ENCODE peak calls at places on chromosome 19, in five cellular contexts. One of them, this sample, is unnamed.

GRCh38 chr19:39520541-39521204 is 5.7 kb downstream of the SELENOV start:
- DNase-seq in heart left ventricle: no peak
- DNase-seq in BJ: no peak
- DNase-seq in choroid plexus epithelial cell: no peak
- DNase-seq in AG10803: no peak
- DNase-seq in this sample: no peak

GRCh38 chr19:49361438-49362047 is 673 bp downstream of the TEAD2 start:
- DNase-seq in heart left ventricle: peak
- DNase-seq in BJ: peak
- DNase-seq in choroid plexus epithelial cell: peak
- DNase-seq in AG10803: peak
- DNase-seq in this sample: peak

GRCh38 chr19:35351441-35352176 is 3.9 kb downstream of the FFAR1 start:
- DNase-seq in heart left ventricle: peak
- DNase-seq in BJ: no peak
- DNase-seq in choroid plexus epithelial cell: no peak
- DNase-seq in AG10803: no peak
- DNase-seq in this sample: no peak

GRCh38 chr19:9078651-9079050 is 8.2 kb upstream of the OR1M1 start:
- DNase-seq in heart left ventricle: no peak
- DNase-seq in BJ: no peak
- DNase-seq in choroid plexus epithelial cell: no peak
- DNase-seq in AG10803: no peak
- DNase-seq in this sample: no peak

GRCh38 chr19:51783373-51783772 is 11.6 kb upstream of the FPR3 start:
- DNase-seq in heart left ventricle: no peak
- DNase-seq in BJ: no peak
- DNase-seq in choroid plexus epithelial cell: peak
- DNase-seq in AG10803: peak
- DNase-seq in this sample: no peak

GRCh38 chr19:8526345-8527062 is 12.5 kb upstream of the ZNF414 start:
- DNase-seq in heart left ventricle: peak
- DNase-seq in BJ: peak
- DNase-seq in choroid plexus epithelial cell: peak
- DNase-seq in AG10803: peak
- DNase-seq in this sample: no peak

GRCh38 chr19:37551123-37551993 is 43.2 kb downstream of the ZNF571 start:
- DNase-seq in heart left ventricle: peak
- DNase-seq in BJ: peak
- DNase-seq in choroid plexus epithelial cell: peak
- DNase-seq in AG10803: peak
- DNase-seq in this sample: no peak

GRCh38 chr19:51546650-51547396 is 15.4 kb upstream of the SIGLEC6 start:
- DNase-seq in heart left ventricle: no peak
- DNase-seq in BJ: no peak
- DNase-seq in choroid plexus epithelial cell: peak
- DNase-seq in AG10803: peak
- DNase-seq in this sample: peak

GRCh38 chr19:40177286-40178070 is 13.7 kb upstream of the MAP3K10 start:
- DNase-seq in heart left ventricle: no peak
- DNase-seq in BJ: no peak
- DNase-seq in choroid plexus epithelial cell: no peak
- DNase-seq in AG10803: no peak
- DNase-seq in this sample: no peak

GRCh38 chr19:28899703-28900102 is 313.2 kb downstream of the UQCRFS1 start:
- DNase-seq in heart left ventricle: no peak
- DNase-seq in BJ: no peak
- DNase-seq in choroid plexus epithelial cell: no peak
- DNase-seq in AG10803: no peak
- DNase-seq in this sample: no peak

GRCh38 chr19:28898279-28898678 is 314.7 kb downstream of the UQCRFS1 start:
- DNase-seq in heart left ventricle: no peak
- DNase-seq in BJ: peak
- DNase-seq in choroid plexus epithelial cell: no peak
- DNase-seq in AG10803: peak
- DNase-seq in this sample: no peak
- H3K4me3 ChIP-seq in heart left ventricle: no peak
- H3K4me3 ChIP-seq in BJ: no peak
- H3K4me3 ChIP-seq in choroid plexus epithelial cell: no peak
- H3K4me3 ChIP-seq in AG10803: no peak
- H3K4me3 ChIP-seq in this sample: no peak

DNA sequence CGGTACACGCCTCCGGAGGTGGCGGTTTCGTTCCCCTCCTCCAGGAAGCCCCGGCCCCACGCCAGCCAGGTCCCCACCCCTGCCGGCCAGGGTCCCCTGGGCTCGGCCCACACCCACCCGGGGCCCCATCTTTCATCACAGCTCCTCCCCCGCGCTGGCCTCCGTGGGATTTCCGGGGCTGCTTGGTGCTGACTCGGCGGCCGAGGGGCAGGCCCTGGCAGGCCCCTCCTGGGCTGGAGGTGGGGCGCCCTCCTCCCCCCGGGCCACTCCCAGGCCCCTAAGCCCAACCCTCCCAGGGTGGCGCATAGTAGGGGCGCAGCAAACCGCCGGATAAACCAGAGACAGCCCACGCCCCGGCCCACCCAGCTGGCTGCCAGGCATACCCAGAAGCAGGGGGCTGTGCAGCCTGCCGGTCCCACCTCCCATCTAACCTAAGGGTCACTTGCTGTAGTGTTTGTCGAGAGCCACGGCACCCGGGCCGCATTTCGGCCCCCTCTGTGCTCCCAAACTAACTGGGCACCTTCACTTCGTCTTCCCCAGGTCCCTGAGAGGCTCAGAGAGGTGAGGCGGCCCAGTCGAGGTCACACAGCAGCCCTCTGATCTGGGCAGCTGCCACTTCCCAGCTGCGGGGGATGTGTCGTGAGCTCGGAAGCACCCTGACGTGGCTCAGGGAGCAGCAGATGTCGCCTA is 6.6 kb downstream of the ZBTB7A start:
- DNase-seq in heart left ventricle: peak
- DNase-seq in BJ: no peak
- DNase-seq in choroid plexus epithelial cell: no peak
- DNase-seq in AG10803: peak
- DNase-seq in this sample: no peak
- H3K4me3 ChIP-seq in heart left ventricle: peak
- H3K4me3 ChIP-seq in BJ: no peak
- H3K4me3 ChIP-seq in choroid plexus epithelial cell: no peak
- H3K4me3 ChIP-seq in AG10803: peak
- H3K4me3 ChIP-seq in this sample: no peak

DNA sequence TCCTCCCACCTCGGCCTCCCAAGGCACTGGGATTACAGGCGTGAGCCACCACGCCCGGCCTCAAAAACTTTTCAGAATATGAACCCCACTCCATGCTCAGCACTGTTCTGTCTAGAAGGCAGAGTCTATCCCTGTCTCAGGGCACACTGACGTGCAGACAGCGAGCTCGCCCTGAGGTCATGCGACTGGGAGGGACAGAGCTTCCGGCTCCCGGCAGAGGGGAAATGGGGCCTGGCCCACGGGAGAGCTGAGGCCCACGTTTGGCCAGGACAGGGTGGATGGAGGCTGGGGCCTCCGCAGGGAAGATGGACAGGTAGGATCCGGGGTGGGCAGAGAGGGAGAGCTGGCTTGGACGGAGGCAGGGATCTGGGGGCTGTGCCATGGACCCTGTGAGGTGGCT is 2.8 kb upstream of the AZU1 start:
- DNase-seq in heart left ventricle: no peak
- DNase-seq in BJ: no peak
- DNase-seq in choroid plexus epithelial cell: no peak
- DNase-seq in AG10803: no peak
- DNase-seq in this sample: no peak
- H3K4me3 ChIP-seq in heart left ventricle: no peak
- H3K4me3 ChIP-seq in BJ: no peak
- H3K4me3 ChIP-seq in choroid plexus epithelial cell: no peak
- H3K4me3 ChIP-seq in AG10803: no peak
- H3K4me3 ChIP-seq in this sample: no peak

DNA sequence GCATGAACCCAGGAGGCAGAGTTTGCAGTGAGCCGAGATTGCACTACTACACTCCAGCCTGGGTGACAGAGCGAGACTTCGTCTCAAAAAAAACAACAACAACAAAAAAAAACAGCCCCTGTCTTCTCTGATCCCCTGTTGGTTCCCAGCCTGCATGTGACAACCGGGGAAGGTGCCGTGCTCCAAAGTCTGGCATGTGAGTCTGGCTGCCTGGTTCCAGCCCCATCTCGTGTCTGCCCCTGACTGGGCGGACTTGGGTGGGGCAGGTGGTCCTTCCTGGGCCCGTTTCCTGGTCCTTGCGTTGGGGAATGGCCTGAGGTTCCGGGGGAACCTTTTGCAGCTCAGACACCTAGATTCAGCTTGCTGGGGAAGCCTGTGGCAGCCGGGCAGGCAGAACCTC is 50.5 kb downstream of the DNM2 start:
- DNase-seq in heart left ventricle: no peak
- DNase-seq in BJ: no peak
- DNase-seq in choroid plexus epithelial cell: no peak
- DNase-seq in AG10803: no peak
- DNase-seq in this sample: no peak
- H3K4me3 ChIP-seq in heart left ventricle: no peak
- H3K4me3 ChIP-seq in BJ: no peak
- H3K4me3 ChIP-seq in choroid plexus epithelial cell: no peak
- H3K4me3 ChIP-seq in AG10803: no peak
- H3K4me3 ChIP-seq in this sample: no peak

GRCh38 chr19:46603752-46604241 is 2.7 kb downstream of the CALM3 start:
- DNase-seq in heart left ventricle: no peak
- DNase-seq in BJ: no peak
- DNase-seq in choroid plexus epithelial cell: no peak
- DNase-seq in AG10803: no peak
- DNase-seq in this sample: no peak

GRCh38 chr19:46602392-46603194 is 1.5 kb downstream of the CALM3 start:
- DNase-seq in heart left ventricle: no peak
- DNase-seq in BJ: no peak
- DNase-seq in choroid plexus epithelial cell: no peak
- DNase-seq in AG10803: no peak
- DNase-seq in this sample: no peak

GRCh38 chr19:46604781-46605355 is 3.7 kb downstream of the CALM3 start:
- DNase-seq in heart left ventricle: no peak
- DNase-seq in BJ: no peak
- DNase-seq in choroid plexus epithelial cell: no peak
- DNase-seq in AG10803: no peak
- DNase-seq in this sample: no peak

GRCh38 chr19:46601318-46602224 is at the start of gene CALM3:
- DNase-seq in heart left ventricle: no peak
- DNase-seq in BJ: no peak
- DNase-seq in choroid plexus epithelial cell: no peak
- DNase-seq in AG10803: no peak
- DNase-seq in this sample: no peak

DNA sequence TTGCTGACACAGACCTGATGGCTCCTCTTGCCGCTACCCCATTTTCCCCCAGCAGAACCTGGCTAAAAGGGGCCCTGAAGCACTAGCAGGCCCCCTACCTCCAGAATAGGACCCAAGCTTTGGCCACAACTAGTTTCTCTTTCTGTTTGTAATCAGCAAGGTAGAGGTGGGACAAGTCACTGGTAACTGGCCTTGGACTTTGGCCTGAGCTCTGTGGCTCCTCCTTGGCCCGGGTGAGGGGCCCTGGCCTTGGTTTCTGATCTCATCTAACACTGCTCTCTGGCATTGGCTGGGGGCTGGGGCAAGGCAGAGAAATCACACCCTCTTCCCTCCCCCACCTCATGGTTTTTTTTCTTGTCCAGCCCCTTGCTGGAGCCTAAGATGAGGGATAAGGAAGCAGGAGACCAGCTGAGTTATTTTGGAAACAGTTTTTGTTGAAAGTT is 2.1 kb downstream of the CALM3 start:
- DNase-seq in heart left ventricle: no peak
- DNase-seq in BJ: no peak
- DNase-seq in choroid plexus epithelial cell: no peak
- DNase-seq in AG10803: no peak
- DNase-seq in this sample: no peak
- H3K4me3 ChIP-seq in heart left ventricle: peak
- H3K4me3 ChIP-seq in BJ: peak
- H3K4me3 ChIP-seq in choroid plexus epithelial cell: peak
- H3K4me3 ChIP-seq in AG10803: peak
- H3K4me3 ChIP-seq in this sample: peak

This sample was measured in AG09309.